ENCODE peak calls at places on chromosomes 12 and 14, in six cellular contexts. K is OCI-LY7; L is cardiac muscle cell; I is thoracic aorta; Q is tibial artery; T is CD4-positive, CD25-positive, alpha-beta regulatory T cell. A is an unnamed sample.

GRCh38 chr12:81759215-81759991 is at the start of gene PPFIA2:
- DNase-seq in Q (peak), L (peak), T (no peak), I (no peak), K (no peak), A (peak)

GRCh38 chr14:78674820-78675219 is 504.6 kb downstream of the NRXN3 start:
- DNase-seq in K (no peak), Q (no peak), L (no peak), T (no peak), I (no peak), A (no peak)

GRCh38 chr14:46381674-46382073 is 269.9 kb downstream of the RPL10L start:
- DNase-seq in Q (no peak), I (no peak), K (no peak), L (no peak), T (no peak), A (no peak)

GRCh38 chr12:76697849-76698248 is 66.1 kb upstream of the ZDHHC17 start:
- DNase-seq in K (no peak), Q (no peak), L (peak), T (no peak), I (no peak), A (no peak)

GRCh38 chr12:93524386-93525133 is 47.9 kb upstream of the SOCS2 start:
- DNase-seq in L (no peak), K (no peak), Q (no peak), T (no peak), I (no peak), A (no peak)

GRCh38 chr12:84502907-84503787 is 409.5 kb downstream of the SLC6A15 start:
- DNase-seq in K (peak), T (no peak), L (peak), Q (no peak), I (no peak), A (no peak)

GRCh38 chr12:131980263-131980662 is 30.5 kb downstream of the EP400 start:
- DNase-seq in T (no peak), K (peak), Q (no peak), L (no peak), I (no peak), A (no peak)

GRCh38 chr12:116959845-116960514 is 49.2 kb downstream of the FBXW8 start:
- DNase-seq in K (no peak), L (no peak), Q (no peak), I (no peak), T (no peak), A (no peak)

GRCh38 chr14:21098134-21098891 is at the start of gene ZNF219:
- DNase-seq in K (peak), L (peak), T (peak), Q (peak), I (no peak), A (no peak)

GRCh38 chr14:91344107-91344506 is 73.5 kb downstream of the CCDC88C start:
- DNase-seq in Q (no peak), I (no peak), K (no peak), T (no peak), L (no peak), A (no peak)

GRCh38 chr14:51962678-51963077 is 26.7 kb upstream of the RTRAF start:
- DNase-seq in L (peak), Q (no peak), T (no peak), I (no peak), K (no peak), A (no peak)

GRCh38 chr14:50062438-50063039 is 53.8 kb downstream of the VCPKMT start:
- DNase-seq in Q (no peak), T (peak), K (peak), L (peak), I (no peak), A (no peak)

GRCh38 chr14:67610491-67610890 is 9.2 kb upstream of the ARG2 start:
- DNase-seq in K (no peak), Q (no peak), I (no peak), T (no peak), L (no peak), A (no peak)

GRCh38 chr12:47014474-47014873 is 64.9 kb upstream of the PCED1B start:
- DNase-seq in I (no peak), T (no peak), Q (no peak), K (no peak), L (peak), A (no peak)

DNA sequence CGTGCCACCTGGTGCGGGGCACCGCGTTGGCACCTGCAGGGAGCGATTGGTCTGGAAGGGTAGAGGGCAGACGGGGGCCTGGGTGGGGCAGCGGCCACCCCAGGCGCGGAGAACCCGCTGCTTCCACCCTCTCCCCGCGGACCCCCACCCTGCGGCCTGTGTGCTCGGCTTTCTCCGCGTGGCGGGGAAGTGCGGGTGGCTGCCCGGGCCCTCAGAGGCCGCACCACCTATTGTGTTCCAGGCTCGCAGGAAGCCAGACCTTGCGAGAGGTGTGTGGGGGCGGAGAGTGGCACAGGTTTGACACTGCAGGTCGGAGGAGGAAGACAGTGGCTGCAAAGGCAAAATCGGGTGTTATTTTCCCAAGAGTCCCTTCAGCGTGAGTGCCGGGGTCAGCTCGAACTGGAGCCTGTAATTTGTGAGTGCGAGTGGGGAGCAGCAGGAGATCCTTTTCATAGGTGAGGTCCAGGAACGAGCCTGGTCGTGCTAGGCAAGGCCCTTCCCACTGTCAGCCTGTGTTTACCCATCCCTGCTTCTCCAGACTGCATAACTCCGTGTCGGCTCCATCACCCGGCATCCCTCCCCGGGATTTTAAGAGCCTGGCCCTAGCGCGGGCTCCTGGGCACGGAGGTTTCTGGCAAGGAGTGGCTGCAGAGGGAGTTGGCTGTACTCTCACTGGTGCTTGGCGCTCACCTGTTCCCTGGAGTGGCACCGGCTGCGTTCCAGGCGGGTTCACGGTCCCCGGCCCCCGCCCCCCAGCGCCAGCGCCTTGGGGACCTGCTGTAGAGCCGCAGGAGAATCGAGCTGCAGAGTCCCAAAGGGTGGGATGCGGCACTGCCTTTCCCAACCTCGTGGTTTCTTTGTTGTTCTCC is 930 bp downstream of the TBC1D30 start:
- DNase-seq in K (no peak), L (no peak), I (no peak), Q (no peak), T (no peak), A (no peak)
- H3K4me3 ChIP-seq in K (no peak), L (peak), I (peak), Q (peak), T (no peak), A (peak)

DNA sequence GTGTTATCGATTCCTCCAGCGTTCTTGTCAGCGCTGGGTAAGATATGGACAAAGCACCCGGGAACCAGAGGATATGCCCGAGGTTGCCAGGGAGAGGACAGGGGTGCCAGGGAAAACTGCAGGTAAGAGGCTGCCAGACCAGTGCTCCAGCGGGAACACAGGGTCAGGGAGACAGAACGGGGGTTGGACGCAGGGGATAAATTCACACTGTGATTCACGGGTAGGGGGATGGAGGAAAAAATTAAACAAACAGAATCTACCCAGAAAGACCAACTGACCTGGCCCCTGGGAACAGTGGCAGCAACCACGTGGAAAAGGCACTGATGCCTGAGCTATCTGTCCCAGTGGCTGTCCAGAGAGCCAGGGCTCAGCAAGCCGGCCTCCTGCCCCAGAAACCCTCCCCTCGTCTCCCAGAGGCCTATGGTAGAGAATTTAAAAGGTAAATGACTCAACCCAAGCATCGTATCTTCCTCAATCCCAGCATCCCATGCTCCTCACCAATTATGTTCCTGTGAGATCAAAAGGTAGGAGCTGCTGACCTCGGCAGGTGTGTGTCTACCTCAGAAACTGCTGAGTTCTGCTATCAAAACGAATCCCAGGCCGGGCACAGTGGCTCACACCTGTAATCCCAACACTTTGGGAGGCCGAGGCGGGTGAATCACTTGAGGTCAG is 49.4 kb downstream of the FOXN3 start:
- DNase-seq in L (no peak), I (no peak), Q (no peak), K (no peak), T (no peak), A (no peak)
- H3K4me3 ChIP-seq in L (no peak), I (peak), Q (peak), K (no peak), T (no peak), A (no peak)

DNA sequence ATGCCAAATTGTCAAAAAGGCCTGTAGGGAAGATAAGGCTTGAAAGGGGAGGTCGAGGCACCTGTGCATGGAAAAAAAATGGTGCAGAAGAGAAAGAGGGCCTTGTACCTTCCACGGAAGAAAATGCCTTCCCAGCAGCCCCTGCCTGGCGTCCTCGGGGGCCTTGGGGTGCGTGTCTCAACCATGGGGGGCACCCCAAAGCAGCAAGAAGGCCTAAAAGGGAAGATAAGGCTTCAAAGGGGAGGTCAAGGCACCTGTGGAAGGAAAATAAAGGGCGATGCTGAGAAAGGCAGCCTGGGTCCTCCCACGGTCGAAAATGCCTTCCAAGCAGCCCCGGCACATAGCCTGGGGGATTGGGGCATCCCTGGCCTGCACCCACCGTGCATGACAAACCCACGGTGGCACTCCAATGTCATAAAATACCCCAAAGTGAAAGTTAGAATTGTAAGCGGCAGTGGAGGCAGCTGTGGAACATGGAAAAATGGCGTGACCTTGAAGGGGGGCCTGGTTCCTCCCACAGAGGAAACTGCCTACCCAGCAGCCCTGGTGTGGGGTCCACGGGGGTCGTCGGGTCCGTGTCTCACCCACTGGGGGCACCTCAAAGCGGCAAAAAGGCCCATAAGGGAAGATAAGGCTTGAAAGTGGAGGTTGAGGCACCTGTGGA is 275.0 kb downstream of the ALG10 start:
- DNase-seq in K (no peak), I (no peak), T (no peak), Q (peak), L (no peak), A (no peak)
- H3K4me3 ChIP-seq in K (no peak), I (no peak), T (no peak), Q (no peak), L (no peak), A (no peak)

GRCh38 chr14:61280092-61280525 is 1.0 kb downstream of the TMEM30B start:
- DNase-seq in I (no peak), Q (no peak), T (no peak), K (no peak), L (no peak), A (peak)
- H3K4me3 ChIP-seq in I (peak), Q (peak), T (peak), K (no peak), L (peak), A (peak)